ENCODE peak calls at places on chromosome 11, in nine cellular contexts. D, V, A, G, M, X, K, F and Y are unnamed samples.

GRCh38 chr11:41963406-41963805 is 504.0 kb upstream of the LRRC4C start:
- DNase-seq in D (no peak), F (no peak), M (no peak), A (no peak), V (no peak), G (no peak), K (no peak), X (no peak), Y (no peak)

GRCh38 chr11:126186708-126187481 is 24.6 kb downstream of the RPUSD4 start:
- DNase-seq in D (no peak), F (no peak), K (peak; percentile 57), V (no peak), G (no peak), A (no peak), X (no peak), M (no peak), Y (no peak)

GRCh38 chr11:129315781-129316579 is 59.7 kb upstream of the BARX2 start:
- DNase-seq in X (peak; percentile 92), M (no peak), F (no peak), G (no peak), V (no peak), D (no peak), A (no peak), K (peak; percentile 81), Y (no peak)

GRCh38 chr11:83836883-83837654 is 550.9 kb upstream of the CCDC90B start:
- DNase-seq in F (no peak), D (peak; percentile 53), V (no peak), X (peak; percentile 74), A (no peak), M (no peak), K (no peak), G (peak; percentile 35), Y (no peak)

GRCh38 chr11:70493089-70493474 is 94.8 kb downstream of the CTTN start:
- DNase-seq in D (no peak), F (no peak), K (peak; percentile 38), V (no peak), A (no peak), G (no peak), X (no peak), M (no peak), Y (no peak)

GRCh38 chr11:60941371-60942119 is 10.4 kb downstream of the SLC15A3 start:
- DNase-seq in K (no peak), D (no peak), V (no peak), M (no peak), F (no peak), A (no peak), G (no peak), X (peak; percentile 60), Y (no peak)

GRCh38 chr11:44928144-44928543 is 22.5 kb downstream of the TP53I11 start:
- DNase-seq in V (no peak), M (no peak), D (no peak), X (no peak), K (no peak), G (no peak), F (no peak), A (no peak), Y (no peak)

GRCh38 chr11:2132874-2133480 is 6.2 kb downstream of the IGF2 start:
- DNase-seq in F (no peak), K (no peak), A (no peak), M (no peak), V (no peak), X (no peak), G (no peak), D (no peak), Y (no peak)

GRCh38 chr11:26229270-26229669 is 102.7 kb upstream of the ANO3 start:
- DNase-seq in X (no peak), F (no peak), G (no peak), K (no peak), A (no peak), V (no peak), M (no peak), D (peak; percentile 78), Y (no peak)

GRCh38 chr11:114359342-114359741 is 41.0 kb downstream of the C11orf71 start:
- DNase-seq in G (no peak), K (no peak), D (no peak), A (no peak), V (no peak), X (no peak), M (no peak), F (no peak), Y (no peak)

GRCh38 chr11:134030853-134031252 is 38.0 kb upstream of the JAM3 start:
- DNase-seq in F (no peak), A (no peak), K (no peak), M (no peak), D (no peak), X (no peak), G (no peak), V (no peak), Y (no peak)

GRCh38 chr11:72766152-72766902 is 14.1 kb upstream of the ARAP1 start:
- DNase-seq in X (peak; percentile 69), D (no peak), A (no peak), M (no peak), G (no peak), V (no peak), K (no peak), F (no peak), Y (no peak)

GRCh38 chr11:36736103-36736502 is 138.1 kb upstream of the RAG2 start:
- DNase-seq in V (no peak), A (no peak), M (no peak), F (no peak), G (no peak), X (no peak), D (no peak), K (no peak), Y (no peak)

GRCh38 chr11:61787928-61788491 is 4.4 kb downstream of the TMEM258 start:
- DNase-seq in D (peak; percentile 42), K (no peak), G (peak; percentile 54), M (no peak), X (peak; percentile 56), F (no peak), V (no peak), A (no peak), Y (no peak)

GRCh38 chr11:706957-707816 is 1.2 kb downstream of the EPS8L2 start:
- DNase-seq in X (no peak), A (no peak), G (peak; percentile 76), V (no peak), F (no peak), D (peak; percentile 53), K (peak; percentile 84), M (no peak), Y (no peak)

GRCh38 chr11:109193880-109194279 is 228.1 kb upstream of the C11orf87 start:
- DNase-seq in X (no peak), V (no peak), F (no peak), M (no peak), A (no peak), G (no peak), D (no peak), K (no peak), Y (no peak)

GRCh38 chr11:61004037-61004641 is 32.7 kb downstream of the CD6 start:
- DNase-seq in M (no peak), F (no peak), X (peak; percentile 90), A (peak; percentile 31), K (no peak), D (no peak), V (no peak), G (no peak), Y (peak; percentile 39)

GRCh38 chr11:105236631-105237030 is 97.1 kb upstream of the CARD18 start:
- DNase-seq in V (no peak), D (no peak), F (no peak), M (no peak), X (no peak), G (no peak), A (no peak), K (no peak), Y (no peak)